ENCODE peak calls at places on chromosome 20, in six cellular contexts. Y, J, V, F, B and Q are unnamed samples.

GRCh38 chr20:48115511-48115910 is 330.2 kb upstream of the SULF2 start:
- DNase-seq in Y (no peak), J (no peak), V (no peak), F (no peak), B (no peak), Q (no peak)

GRCh38 chr20:36084897-36085617 is 69.5 kb upstream of the EPB41L1 start:
- DNase-seq in Y (peak; percentile 98), J (peak; percentile 59), V (peak; percentile 70), F (no peak), B (peak; percentile 75), Q (no peak)

GRCh38 chr20:17036546-17036945 is 190.3 kb upstream of the PCSK2 start:
- DNase-seq in Y (no peak), J (no peak), V (no peak), F (no peak), B (no peak), Q (no peak)

GRCh38 chr20:47535088-47535487 is 33.4 kb downstream of the NCOA3 start:
- DNase-seq in Y (peak; percentile 55), J (peak; percentile 27), V (peak; percentile 57), F (no peak), B (peak; percentile 41), Q (no peak)

GRCh38 chr20:35264755-35265154 is 13.2 kb downstream of the MMP24OS start:
- DNase-seq in Y (peak; percentile 88), J (peak; percentile 58), V (peak; percentile 56), F (no peak), B (peak; percentile 74), Q (peak; percentile 44)

GRCh38 chr20:11098888-11099287 is 425.1 kb upstream of the JAG1 start:
- DNase-seq in Y (no peak), J (peak; percentile 11), V (no peak), F (no peak), B (no peak), Q (peak; percentile 37)

GRCh38 chr20:10367425-10367920 is 66.5 kb downstream of the MKKS start:
- DNase-seq in Y (no peak), J (no peak), V (no peak), F (no peak), B (no peak), Q (no peak)

GRCh38 chr20:8646716-8647115 is 422.2 kb upstream of the PLCB4 start:
- DNase-seq in Y (no peak), J (no peak), V (no peak), F (no peak), B (no peak), Q (no peak)

GRCh38 chr20:10242166-10242565 is 23.5 kb downstream of the SNAP25 start:
- DNase-seq in Y (no peak), J (no peak), V (no peak), F (no peak), B (no peak), Q (no peak)

GRCh38 chr20:21396921-21397340 is 395 bp downstream of the NKX2-4 start:
- DNase-seq in Y (no peak), J (no peak), V (no peak), F (no peak), B (no peak), Q (no peak)

GRCh38 chr20:33686008-33686983 is at the start of gene E2F1:
- DNase-seq in Y (peak; percentile 93), J (peak; percentile 98), V (peak; percentile 97), F (peak; percentile 61), B (peak; percentile 94), Q (peak; percentile 95)

GRCh38 chr20:43938932-43939761 is 24.5 kb downstream of the TOX2 start:
- DNase-seq in Y (peak; percentile 81), J (peak; percentile 92), V (no peak), F (no peak), B (peak; percentile 72), Q (peak; percentile 96)

GRCh38 chr20:49573900-49574416 is 6.0 kb upstream of the PTGIS start:
- DNase-seq in Y (no peak), J (no peak), V (no peak), F (no peak), B (no peak), Q (no peak)

GRCh38 chr20:53723045-53723444 is 129.4 kb upstream of the ZNF217 start:
- DNase-seq in Y (no peak), J (no peak), V (no peak), F (no peak), B (no peak), Q (no peak)

GRCh38 chr20:44967207-44967807 is 995 bp downstream of the STK4 start:
- DNase-seq in Y (no peak), J (peak; percentile 76), V (peak; percentile 35), F (no peak), B (peak; percentile 49), Q (peak; percentile 14)

GRCh38 chr20:17108896-17109295 is 117.9 kb upstream of the PCSK2 start:
- DNase-seq in Y (no peak), J (no peak), V (no peak), F (no peak), B (no peak), Q (no peak)

GRCh38 chr20:62219101-62219991 is 732 bp downstream of the HRH3 start:
- DNase-seq in Y (peak; percentile 42), J (no peak), V (no peak), F (no peak), B (no peak), Q (no peak)

GRCh38 chr20:46406200-46406985 is at the start of gene ELMO2:
- DNase-seq in Y (peak; percentile 95), J (peak; percentile 99), V (peak; percentile 97), F (peak; percentile 76), B (peak; percentile 99), Q (peak; percentile 97)
- TF ChIP-seq CTCF in Y (no peak), J (no peak), V (no peak), F (no peak), B (peak; percentile 22), Q (peak; percentile 9)

GRCh38 chr20:2795451-2795850 is 5.0 kb downstream of the CPXM1 start:
- DNase-seq in Y (no peak), J (peak; percentile 25), V (no peak), F (no peak), B (no peak), Q (no peak)

GRCh38 chr20:2797136-2797983 is 3.1 kb downstream of the CPXM1 start:
- DNase-seq in Y (no peak), J (no peak), V (no peak), F (no peak), B (no peak), Q (no peak)

GRCh38 chr20:2794866-2795447 is 5.5 kb downstream of the CPXM1 start:
- DNase-seq in Y (no peak), J (no peak), V (no peak), F (no peak), B (no peak), Q (no peak)

GRCh38 chr20:2794202-2794748 is 6.2 kb downstream of the CPXM1 start:
- DNase-seq in Y (no peak), J (no peak), V (no peak), F (no peak), B (no peak), Q (no peak)

GRCh38 chr20:2796011-2796660 is 4.3 kb downstream of the CPXM1 start:
- DNase-seq in Y (no peak), J (no peak), V (no peak), F (no peak), B (no peak), Q (no peak)
- TF ChIP-seq MYC in Y (no peak), J (no peak), V (no peak), F (no peak), B (no peak), Q (no peak)

GRCh38 chr20:37407573-37408002 is 61.6 kb downstream of the SRC start:
- DNase-seq in Y (no peak), J (no peak), V (no peak), F (no peak), B (peak; percentile 43), Q (no peak)

GRCh38 chr20:37405351-37405897 is 59.5 kb downstream of the SRC start:
- DNase-seq in Y (peak; percentile 61), J (no peak), V (no peak), F (no peak), B (no peak), Q (no peak)

GRCh38 chr20:37407117-37407566 is 61.2 kb downstream of the SRC start:
- DNase-seq in Y (no peak), J (no peak), V (no peak), F (no peak), B (no peak), Q (no peak)

GRCh38 chr20:37404461-37404881 is 58.5 kb downstream of the SRC start:
- DNase-seq in Y (peak; percentile 50), J (no peak), V (no peak), F (no peak), B (no peak), Q (no peak)

DNA sequence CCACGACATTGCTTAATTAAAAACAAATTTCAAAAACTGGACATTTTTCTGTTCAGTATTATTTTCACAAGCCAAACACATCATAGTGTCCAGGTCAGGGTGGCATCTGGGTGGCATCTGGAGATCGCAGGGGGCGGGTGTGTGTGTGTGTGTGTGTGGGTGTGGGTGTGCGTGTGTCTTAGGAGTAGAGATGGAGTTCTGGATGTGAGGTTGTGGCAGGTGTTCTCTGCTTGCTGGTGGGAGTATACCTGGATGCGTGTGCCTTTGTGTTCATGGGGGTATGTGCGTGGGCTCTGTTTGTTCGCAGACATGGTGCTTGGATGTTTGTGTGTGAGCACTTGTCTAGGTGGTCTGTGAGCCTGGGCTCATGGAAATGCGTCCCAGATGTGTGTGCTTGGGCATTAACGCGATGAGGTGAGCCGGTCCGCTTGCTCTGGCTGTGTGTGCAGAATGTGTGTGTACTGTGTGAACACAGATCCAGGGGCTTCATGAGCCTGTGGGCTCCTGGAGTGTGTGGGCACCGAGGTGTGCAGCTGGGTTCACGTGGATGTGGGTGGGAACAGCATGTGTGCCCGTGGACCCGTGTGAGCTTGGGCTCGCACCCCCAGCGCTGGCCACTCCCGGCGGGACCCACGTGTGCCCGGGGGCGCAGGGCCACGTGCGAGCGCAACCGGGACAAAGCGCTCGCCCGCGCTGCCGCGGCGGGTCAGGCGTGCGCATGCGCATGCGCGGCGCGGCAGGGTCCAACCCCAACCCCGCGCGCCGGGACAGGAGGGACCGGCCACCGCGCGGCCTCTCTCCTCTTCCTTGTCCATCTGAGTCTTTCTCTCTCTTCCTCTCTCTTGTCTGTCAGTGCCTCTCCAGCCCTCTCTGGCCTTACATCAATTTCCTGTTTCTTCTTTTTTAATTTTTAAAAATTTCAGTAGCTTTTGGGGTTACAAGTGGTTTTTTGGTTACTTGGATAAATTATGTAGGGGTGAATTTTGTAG is 60.4 kb downstream of the SRC start:
- DNase-seq in Y (peak; percentile 66), J (peak; percentile 72), V (peak; percentile 75), F (no peak), B (no peak), Q (peak; percentile 57)
- TF ChIP-seq POLR2A in Y (peak; percentile 40), J (peak; percentile 64), V (peak; percentile 60), F (peak; percentile 78), B (peak; percentile 47), Q (peak; percentile 71)

GRCh38 chr20:22581437-22582385 is 2.7 kb downstream of the FOXA2 start:
- DNase-seq in Y (no peak), J (no peak), V (no peak), F (no peak), B (no peak), Q (no peak)

GRCh38 chr20:22584630-22584921 is 204 bp upstream of the FOXA2 start:
- DNase-seq in Y (peak; percentile 96), J (no peak), V (peak; percentile 12), F (no peak), B (peak; percentile 70), Q (no peak)

GRCh38 chr20:22583773-22584629 is at the start of gene FOXA2:
- DNase-seq in Y (peak; percentile 96), J (no peak), V (peak; percentile 37), F (no peak), B (peak; percentile 93), Q (no peak)

GRCh38 chr20:22582960-22583772 is 1.2 kb downstream of the FOXA2 start:
- DNase-seq in Y (peak; percentile 44), J (no peak), V (no peak), F (no peak), B (peak; percentile 36), Q (no peak)

GRCh38 chr20:22582386-22582959 is 1.9 kb downstream of the FOXA2 start:
- DNase-seq in Y (no peak), J (no peak), V (no peak), F (no peak), B (no peak), Q (no peak)
- TF ChIP-seq CTCF in Y (no peak), J (no peak), V (no peak), F (no peak), B (no peak), Q (no peak)